ENCODE peak calls at places on chromosome 13, in five cellular contexts. N is GM23338, W is SK-N-SH, L is hepatocyte, M is HCT116. D is an unnamed sample.

GRCh38 chr13:110134801-110135200 is 172.2 kb downstream of the COL4A1 start:
- DNase-seq in N (peak; percentile 64), W (no peak), L (no peak), M (no peak), D (no peak)

GRCh38 chr13:24982333-24982999 is 113.5 kb upstream of the PABPC3 start:
- DNase-seq in N (no peak), W (no peak), L (no peak), M (no peak), D (no peak)

GRCh38 chr13:48818495-48818961 is 157.2 kb upstream of the FNDC3A start:
- DNase-seq in N (peak; percentile 15), W (no peak), L (peak; percentile 68), M (no peak), D (peak; percentile 82)

GRCh38 chr13:51168623-51169022 is 53.6 kb upstream of the FAM124A start:
- DNase-seq in N (peak; percentile 59), W (no peak), L (no peak), M (no peak), D (no peak)

GRCh38 chr13:91326156-91326555 is 21.3 kb upstream of the MIR17HG start:
- DNase-seq in N (no peak), W (no peak), L (no peak), M (no peak), D (peak; percentile 23)

GRCh38 chr13:106417467-106418110 is 117.9 kb downstream of the EFNB2 start:
- DNase-seq in N (no peak), W (no peak), L (no peak), M (no peak), D (no peak)

GRCh38 chr13:23322353-23323336 is 110.9 kb downstream of the SACS start:
- DNase-seq in N (no peak), W (no peak), L (no peak), M (no peak), D (peak; percentile 59)

GRCh38 chr13:41668130-41668757 is 210.9 kb downstream of the RGCC start:
- DNase-seq in N (peak; percentile 91), W (peak; percentile 61), L (peak; percentile 88), M (peak; percentile 86), D (peak; percentile 84)

GRCh38 chr13:107395927-107396757 is 819.2 kb downstream of the LIG4 start:
- DNase-seq in N (no peak), W (no peak), L (no peak), M (no peak), D (no peak)

GRCh38 chr13:44188257-44188656 is 185.4 kb upstream of the SERP2 start:
- DNase-seq in N (no peak), W (no peak), L (no peak), M (peak; percentile 16), D (peak; percentile 92)

GRCh38 chr13:50810998-50811397 is 32.5 kb downstream of the DLEU7 start:
- DNase-seq in N (no peak), W (no peak), L (no peak), M (no peak), D (no peak)

GRCh38 chr13:110520431-110521295 is 40.9 kb downstream of the RAB20 start:
- DNase-seq in N (no peak), W (no peak), L (peak; percentile 44), M (no peak), D (no peak)

GRCh38 chr13:21676611-21677021 is 5.7 kb downstream of the FGF9 start:
- DNase-seq in N (peak; percentile 77), W (peak; percentile 11), L (peak; percentile 54), M (no peak), D (no peak)

GRCh38 chr13:26599885-26600284 is 42.4 kb downstream of the WASF3 start:
- DNase-seq in N (no peak), W (no peak), L (no peak), M (no peak), D (no peak)

GRCh38 chr13:74132152-74132767 is 1.9 kb downstream of the KLF12 start:
- DNase-seq in N (peak; percentile 21), W (no peak), L (peak; percentile 19), M (no peak), D (peak; percentile 48)

GRCh38 chr13:43473437-43473836 is 313.3 kb downstream of the ENOX1 start:
- DNase-seq in N (no peak), W (peak; percentile 57), L (peak; percentile 20), M (no peak), D (no peak)

GRCh38 chr13:75139291-75139690 is 342.7 kb downstream of the TBC1D4 start:
- DNase-seq in N (no peak), W (no peak), L (no peak), M (no peak), D (peak; percentile 22)

GRCh38 chr13:112889351-112890290 is 79.4 kb upstream of the MCF2L start:
- DNase-seq in N (no peak), W (no peak), L (no peak), M (no peak), D (no peak)

GRCh38 chr13:77720988-77721387 is 23.5 kb downstream of the SLAIN1 start:
- DNase-seq in N (no peak), W (no peak), L (no peak), M (no peak), D (no peak)

GRCh38 chr13:74026753-74027152 is 107.5 kb downstream of the KLF12 start:
- DNase-seq in N (peak; percentile 85), W (no peak), L (peak; percentile 32), M (no peak), D (peak; percentile 23)

GRCh38 chr13:106471957-106472543 is 63.4 kb downstream of the EFNB2 start:
- DNase-seq in N (peak; percentile 71), W (peak; percentile 24), L (peak; percentile 94), M (peak; percentile 95), D (peak; percentile 92)

GRCh38 chr13:95931300-95932025 is 121.7 kb downstream of the UGGT2 start:
- DNase-seq in N (no peak), W (no peak), L (no peak), M (no peak), D (no peak)

GRCh38 chr13:106063591-106064308 is 471.7 kb downstream of the EFNB2 start:
- DNase-seq in N (no peak), W (no peak), L (no peak), M (no peak), D (peak; percentile 41)

GRCh38 chr13:43652751-43653150 is 134.0 kb downstream of the ENOX1 start:
- DNase-seq in N (no peak), W (no peak), L (no peak), M (no peak), D (no peak)

GRCh38 chr13:111006508-111007031 is 91.7 kb upstream of the ANKRD10 start:
- DNase-seq in N (peak; percentile 19), W (no peak), L (peak; percentile 65), M (no peak), D (no peak)

GRCh38 chr13:71320452-71320851 is 546.6 kb downstream of the DACH1 start:
- DNase-seq in N (peak; percentile 64), W (no peak), L (peak; percentile 23), M (no peak), D (peak; percentile 38)

GRCh38 chr13:98910501-98910951 is 67.3 kb downstream of the DOCK9 start:
- DNase-seq in N (no peak), W (no peak), L (no peak), M (peak; percentile 15), D (peak; percentile 75)

GRCh38 chr13:62838891-62839290 is 1423.2 kb upstream of the PCDH20 start:
- DNase-seq in N (no peak), W (no peak), L (no peak), M (no peak), D (no peak)

GRCh38 chr13:28136916-28137315 is 1.4 kb upstream of the PAN3 start:
- DNase-seq in N (no peak), W (no peak), L (peak; percentile 6), M (no peak), D (peak; percentile 3)
- TF ChIP-seq EZH2phosphoT487 in N (no peak), W (no peak), L (no peak), M (no peak), D (no peak)

GRCh38 chr13:99991806-99992242 is 10.2 kb downstream of the ZIC2 start:
- DNase-seq in N (peak; percentile 69), W (no peak), L (no peak), M (no peak), D (no peak)

GRCh38 chr13:99991013-99991805 is 9.6 kb downstream of the ZIC2 start:
- DNase-seq in N (peak; percentile 68), W (peak; percentile 26), L (no peak), M (no peak), D (no peak)

GRCh38 chr13:99993660-99994455 is 12.3 kb downstream of the ZIC2 start:
- DNase-seq in N (peak; percentile 31), W (no peak), L (no peak), M (no peak), D (no peak)

GRCh38 chr13:99992376-99992775 is 10.8 kb downstream of the ZIC2 start:
- DNase-seq in N (no peak), W (no peak), L (no peak), M (no peak), D (no peak)

DNA sequence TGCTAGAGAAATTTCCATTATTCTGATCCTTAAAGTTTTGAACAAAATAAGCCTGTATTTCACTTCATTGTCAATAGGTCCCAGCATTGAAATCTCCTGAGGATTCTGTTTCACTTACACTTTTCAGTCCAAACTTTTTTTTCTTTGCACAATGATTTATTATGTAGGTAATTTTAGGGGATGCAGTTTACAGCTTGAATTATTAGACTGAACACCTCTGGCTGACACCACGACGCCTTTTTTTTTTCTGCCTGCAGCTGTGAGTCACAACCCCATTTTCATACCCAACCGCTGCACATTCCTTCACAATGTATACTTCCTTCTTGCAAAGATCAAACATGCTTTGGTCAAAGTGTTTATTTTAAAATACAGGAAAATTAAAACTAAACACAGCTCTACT is 11.3 kb downstream of the ZIC2 start:
- DNase-seq in N (no peak), W (no peak), L (no peak), M (no peak), D (no peak)
- H3K4me1 ChIP-seq in N (peaks cover 58% of the 10 kb centered on the region), W (no peaks in the 10 kb centered on the region), L (no peaks in the 10 kb centered on the region), M (no peaks in the 10 kb centered on the region), D (no peaks in the 10 kb centered on the region)

DNA sequence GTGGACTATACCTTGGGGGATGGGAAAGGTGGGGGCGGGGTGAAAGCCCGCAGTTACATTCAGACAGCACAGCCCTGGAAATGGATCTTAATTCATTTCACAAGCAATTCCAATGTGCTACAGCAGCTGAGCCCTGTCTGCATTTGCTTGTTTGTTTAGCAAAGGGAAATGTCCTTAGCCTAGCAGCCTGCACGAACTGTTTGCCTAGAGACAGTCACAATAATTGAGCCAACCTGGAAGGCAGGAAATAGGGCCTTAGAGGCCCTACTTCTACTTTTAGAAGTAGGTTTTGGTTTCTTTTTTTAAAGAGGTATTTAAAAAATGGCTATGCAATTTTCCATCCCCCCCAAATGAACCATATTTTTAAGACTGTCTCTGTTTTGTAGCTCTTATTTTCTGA is 177.2 kb upstream of the KL start:
- DNase-seq in N (no peak), W (no peak), L (peak; percentile 71), M (no peak), D (peak; percentile 56)
- TF ChIP-seq EZH2phosphoT487 in N (no peak), W (no peak), L (no peak), M (no peak), D (no peak)

DNA sequence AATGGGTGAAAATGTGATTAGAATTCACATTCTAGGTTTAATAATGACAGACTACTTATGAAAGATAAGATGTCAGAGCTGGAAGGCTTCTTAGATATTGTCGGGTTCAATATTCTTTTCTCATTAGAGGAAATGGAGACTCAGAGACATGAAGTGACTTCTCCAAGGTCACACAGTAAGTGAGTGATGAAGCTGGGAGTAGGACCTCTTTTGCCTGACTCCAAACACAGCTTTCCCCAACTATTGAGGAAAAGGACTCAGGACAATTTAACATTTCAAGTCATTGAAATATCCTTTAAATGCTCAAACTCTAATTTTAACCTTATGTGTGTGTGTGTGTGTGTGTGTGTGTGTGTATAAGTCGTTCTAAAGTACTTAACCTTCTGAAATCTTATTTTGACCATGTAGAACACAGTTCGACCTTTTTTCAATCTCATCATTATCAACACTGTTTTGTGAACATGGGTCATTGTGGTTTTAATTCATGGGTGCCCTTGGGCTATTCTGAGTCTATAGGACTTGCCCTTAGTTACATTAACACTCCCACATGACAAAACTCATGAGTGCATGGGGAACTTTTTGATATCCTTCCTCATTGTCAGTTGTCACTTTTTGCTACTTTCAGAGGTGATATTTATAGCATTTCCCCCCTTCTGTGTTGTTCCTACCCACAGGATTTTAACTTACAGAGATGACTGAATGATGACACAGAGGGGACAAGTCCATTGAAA is 53.0 kb downstream of the LRCH1 start:
- DNase-seq in N (no peak), W (no peak), L (no peak), M (no peak), D (peak; percentile 12)
- H3K4me1 ChIP-seq in N (peaks cover 13% of the 10 kb centered on the region), W (peaks cover 17% of the 10 kb centered on the region), L (peaks cover 46% of the 10 kb centered on the region), M (peaks cover 87% of the 10 kb centered on the region), D (peaks cover 35% of the 10 kb centered on the region)